ENCODE peak calls at places on chromosomes 3 and 15, in six cellular contexts. I, N, V, F, P and C are unnamed samples.

GRCh38 chr15:93040288-93041158 is 48.5 kb downstream of the RGMA start:
- DNase-seq in V (peak; percentile 60), I (no peak), F (no peak), P (no peak), N (no peak), C (no peak)

GRCh38 chr3:9279959-9280358 is 30.5 kb upstream of the SRGAP3 start:
- DNase-seq in N (no peak), V (no peak), P (peak; percentile 29), F (no peak), I (no peak), C (peak; percentile 51)

GRCh38 chr3:72606005-72606800 is 242.0 kb downstream of the SHQ1 start:
- DNase-seq in V (no peak), F (no peak), P (no peak), I (no peak), N (no peak), C (no peak)

GRCh38 chr15:70474367-70474681 is 289.0 kb downstream of the UACA start:
- DNase-seq in N (no peak), P (no peak), V (peak; percentile 80), F (no peak), I (no peak), C (no peak)

GRCh38 chr3:72258786-72259185 is 473.8 kb upstream of the PROK2 start:
- DNase-seq in N (no peak), F (no peak), V (no peak), P (no peak), I (no peak), C (no peak)

GRCh38 chr15:39594056-39594763 is 13.3 kb downstream of the THBS1 start:
- DNase-seq in F (peak; percentile 33), I (peak; percentile 41), P (no peak), V (no peak), N (no peak), C (no peak)

GRCh38 chr3:33993631-33994030 is 195.2 kb downstream of the PDCD6IP start:
- DNase-seq in N (no peak), V (no peak), F (no peak), I (no peak), P (no peak), C (no peak)

GRCh38 chr3:16818194-16818593 is 66.6 kb upstream of the PLCL2 start:
- DNase-seq in I (no peak), P (no peak), N (no peak), V (no peak), F (no peak), C (no peak)

GRCh38 chr15:48751595-48751994 is 59.3 kb downstream of the CEP152 start:
- DNase-seq in P (no peak), V (no peak), N (no peak), F (no peak), I (no peak), C (no peak)

GRCh38 chr3:152076148-152076547 is 192.6 kb upstream of the MBNL1 start:
- DNase-seq in V (no peak), I (no peak), F (no peak), N (no peak), P (no peak), C (no peak)

GRCh38 chr3:15815696-15816095 is 17.9 kb upstream of the ANKRD28 start:
- DNase-seq in F (no peak), P (peak; percentile 78), V (no peak), I (peak; percentile 37), N (no peak), C (peak; percentile 42)

GRCh38 chr15:39770748-39771689 is 11.6 kb downstream of the FSIP1 start:
- DNase-seq in I (peak; percentile 79), P (no peak), F (no peak), V (peak; percentile 66), N (no peak), C (no peak)

GRCh38 chr15:29792426-29793159 is 29.7 kb downstream of the TJP1 start:
- DNase-seq in N (no peak), I (peak; percentile 55), F (no peak), V (no peak), P (peak; percentile 48), C (no peak)

GRCh38 chr3:127286571-127287140 is 1.2 kb downstream of the PRR20G start:
- DNase-seq in F (no peak), V (no peak), P (no peak), I (no peak), N (no peak), C (no peak)

GRCh38 chr15:63870403-63871209 is 36.9 kb upstream of the HERC1 start:
- DNase-seq in V (no peak), F (peak; percentile 28), P (peak; percentile 79), N (peak; percentile 61), I (peak; percentile 21), C (peak; percentile 65)

GRCh38 chr3:37993811-37994638 is 3.4 kb downstream of the VILL start:
- DNase-seq in F (no peak), P (no peak), I (no peak), V (peak; percentile 93), N (peak; percentile 89), C (no peak)

GRCh38 chr3:36124118-36124796 is 256.0 kb upstream of the STAC start:
- DNase-seq in V (no peak), F (no peak), N (no peak), I (no peak), P (peak; percentile 67), C (peak; percentile 37)

GRCh38 chr3:192090586-192090985 is 629.6 kb downstream of the PYDC2 start:
- DNase-seq in P (peak; percentile 16), N (no peak), V (no peak), I (no peak), F (no peak), C (no peak)

GRCh38 chr15:22978691-22979068 is 1.5 kb downstream of the CYFIP1 start:
- DNase-seq in F (no peak), P (no peak), I (no peak), V (peak; percentile 55), N (no peak), C (no peak)

GRCh38 chr15:59266015-59266414 is 59.4 kb downstream of the LDHAL6B start:
- DNase-seq in V (no peak), I (no peak), N (no peak), P (no peak), F (no peak), C (no peak)

DNA sequence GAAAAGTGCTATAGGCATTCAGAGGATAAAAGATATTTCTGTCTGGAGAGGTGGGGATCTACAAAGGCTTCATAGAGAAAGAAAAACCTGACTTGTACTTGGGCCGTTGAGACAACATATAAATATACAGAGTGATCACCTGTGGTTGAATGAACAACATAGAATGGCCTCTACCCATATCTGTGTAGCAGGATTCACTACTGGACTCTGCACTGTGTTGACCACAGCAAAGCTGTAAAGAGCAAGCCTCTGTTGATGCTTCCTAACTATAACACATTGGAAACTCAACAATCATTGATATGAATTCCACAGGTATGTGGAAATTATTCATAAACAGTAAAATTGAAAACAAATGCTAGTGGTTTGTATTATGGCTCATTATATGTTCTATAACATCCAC is 19.1 kb upstream of the LPP start:
- DNase-seq in N (no peak), F (no peak), I (no peak), V (no peak), P (no peak), C (no peak)
- H3K4me3 ChIP-seq in N (no peak overlapping the region), F (no peak overlapping the region), I (no peak overlapping the region), V (no peak overlapping the region), P (no peak overlapping the region), C (no peak overlapping the region)

DNA sequence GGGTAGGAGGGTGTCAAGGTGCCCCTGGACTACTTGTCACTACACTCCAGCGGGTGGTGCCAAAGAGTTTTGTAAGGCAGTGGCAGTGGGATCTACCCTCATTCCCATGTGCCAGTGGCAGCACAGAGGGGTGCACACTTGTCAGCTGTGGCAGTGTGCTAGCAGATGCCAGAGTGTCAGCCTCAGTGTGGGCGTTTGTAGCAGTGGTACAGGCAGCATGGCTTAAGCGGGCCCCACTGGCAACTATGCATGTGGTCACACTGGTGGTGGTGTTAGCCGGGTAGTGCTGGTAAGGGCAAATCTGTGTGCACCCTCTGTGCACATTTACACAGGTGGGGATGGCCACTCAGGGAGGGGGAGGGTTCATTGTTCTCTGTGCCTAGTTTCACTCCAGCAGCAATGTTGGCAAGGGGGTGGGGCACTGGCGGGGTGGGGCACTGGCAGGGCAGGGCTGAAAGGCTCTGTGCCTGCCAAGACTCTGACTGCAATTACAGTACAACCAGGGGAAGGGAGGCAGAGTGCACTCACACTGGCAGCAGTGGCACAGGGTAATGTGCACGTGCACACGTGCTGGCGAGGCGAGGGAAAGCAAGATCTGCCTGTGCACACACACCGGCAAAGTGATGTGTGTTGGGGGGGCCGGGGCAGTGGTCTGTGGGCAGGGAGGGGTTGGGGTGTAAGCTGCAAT is 31.8 kb downstream of the MYO9A start:
- DNase-seq in I (no peak), V (no peak), F (no peak), P (no peak), N (no peak), C (no peak)
- H3K4me3 ChIP-seq in I (no peak overlapping the region), V (no peak overlapping the region), F (no peak overlapping the region), P (no peak overlapping the region), N (no peak overlapping the region), C (no peak overlapping the region)

GRCh38 chr15:88790486-88790885 is 12.8 kb upstream of the ACAN start:
- DNase-seq in P (no peak), N (no peak), V (no peak), I (no peak), F (no peak), C (no peak)

GRCh38 chr15:88794001-88794400 is 9.2 kb upstream of the ACAN start:
- DNase-seq in N (no peak), V (no peak), F (no peak), I (no peak), P (no peak), C (no peak)

GRCh38 chr15:88788816-88789215 is 14.4 kb upstream of the ACAN start:
- DNase-seq in F (no peak), I (no peak), V (no peak), N (no peak), P (no peak), C (no peak)

GRCh38 chr15:88791637-88792036 is 11.6 kb upstream of the ACAN start:
- DNase-seq in N (no peak), P (no peak), V (no peak), I (no peak), F (peak; percentile 61), C (no peak)

DNA sequence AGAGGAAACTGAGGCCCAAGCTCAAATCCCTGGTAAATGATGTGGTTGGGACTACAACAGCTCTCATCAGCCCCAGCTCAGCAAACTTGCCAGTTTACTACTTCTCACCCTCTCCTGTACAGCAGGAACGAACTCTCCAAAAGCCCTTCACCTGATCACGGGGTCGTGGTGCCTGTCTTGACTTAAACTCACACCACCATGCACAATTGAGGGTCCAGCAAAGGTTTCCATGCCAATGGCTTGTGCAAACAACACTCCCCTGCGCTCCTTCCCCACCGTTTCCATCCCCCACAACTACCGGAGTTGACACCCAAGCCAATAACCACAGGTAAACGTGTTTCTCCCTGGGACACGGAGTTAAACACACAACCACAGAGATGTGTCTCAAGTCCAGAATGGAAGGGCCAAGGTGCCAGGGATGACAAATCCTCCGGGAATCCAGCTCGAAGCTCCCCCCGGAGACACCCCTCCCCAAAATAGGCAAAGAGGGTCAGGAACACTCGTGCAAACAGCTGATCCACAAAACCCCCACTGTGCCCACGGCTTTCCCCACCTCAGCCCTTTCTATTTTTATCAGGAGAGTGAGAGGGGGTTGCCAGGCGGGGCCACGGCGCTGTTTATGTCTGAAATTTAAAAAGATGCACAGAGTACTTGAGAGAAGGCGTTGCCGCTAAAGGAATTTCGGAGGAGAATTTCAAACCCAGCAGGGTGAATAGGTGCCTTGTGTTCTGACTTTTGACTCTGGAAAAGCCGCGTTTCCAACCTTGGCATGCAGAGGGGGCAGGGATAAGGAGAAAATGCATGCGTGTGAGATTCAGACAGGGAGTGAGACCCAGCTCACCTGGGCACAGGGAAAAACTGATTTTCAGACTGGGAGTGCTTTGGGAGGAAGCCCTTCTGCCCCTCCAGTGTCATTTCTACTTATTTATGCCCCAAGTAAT is 10.6 kb upstream of the ACAN start:
- DNase-seq in I (no peak), P (no peak), F (no peak), N (no peak), V (no peak), C (no peak)
- H3K4me3 ChIP-seq in I (no peak overlapping the region), P (no peak overlapping the region), F (no peak overlapping the region), N (no peak overlapping the region), V (no peak overlapping the region), C (no peak overlapping the region)

GRCh38 chr3:149375164-149375823 is 2.2 kb downstream of the TM4SF1 start:
- DNase-seq in F (no peak), V (no peak), P (no peak), I (no peak), N (no peak), C (no peak)
- H3K4me3 ChIP-seq in F (peak overlapping the region; percentile 65), V (peak overlapping the region; percentile 6), P (peak overlapping the region; percentile 46), I (no peak overlapping the region), N (peak overlapping the region; percentile 60), C (peak overlapping the region; percentile 51)